ENCODE peak calls at places on chromosomes 3 and 15, in eight cellular contexts. N is gastrocnemius medialis, R is WERI-Rb-1, V is cardiac fibroblast, S is PC-3, U is uterus, F is pancreas, L is fibroblast of pulmonary artery. Q is an unnamed sample.

GRCh38 chr15:26091184-26091583 is 228.1 kb upstream of the ATP10A start:
- DNase-seq in N (no peak), F (no peak), S (peak), L (no peak), R (no peak), V (no peak), U (no peak), Q (no peak)

GRCh38 chr3:142436936-142437585 is 10.8 kb downstream of the XRN1 start:
- DNase-seq in V (no peak), R (no peak), N (no peak), F (no peak), S (no peak), U (no peak), L (no peak), Q (no peak)

GRCh38 chr3:173983353-173983752 is 585.8 kb downstream of the NLGN1 start:
- DNase-seq in U (no peak), S (no peak), R (no peak), L (no peak), N (no peak), V (no peak), F (no peak), Q (peak)

GRCh38 chr3:38147434-38147833 is 9.0 kb downstream of the MYD88 start:
- DNase-seq in R (no peak), S (no peak), L (no peak), V (no peak), F (no peak), U (no peak), N (no peak), Q (no peak)

GRCh38 chr3:24288538-24289236 is 206.0 kb downstream of the THRB start:
- DNase-seq in F (no peak), L (no peak), R (no peak), V (no peak), N (peak), S (no peak), U (peak), Q (peak)

GRCh38 chr3:78736863-78737262 is 1030.9 kb downstream of the ROBO1 start:
- DNase-seq in R (no peak), N (no peak), S (no peak), F (no peak), L (no peak), V (peak), U (no peak), Q (peak)

GRCh38 chr3:50364573-50365079 is 5.3 kb upstream of the TMEM115 start:
- DNase-seq in F (no peak), N (no peak), V (no peak), L (peak), R (no peak), U (no peak), S (no peak), Q (no peak)

GRCh38 chr15:66412213-66412612 is 25.5 kb downstream of the MAP2K1 start:
- DNase-seq in S (no peak), V (no peak), F (no peak), N (no peak), R (no peak), L (no peak), U (no peak), Q (no peak)

GRCh38 chr3:29693863-29694262 is 413.0 kb downstream of the RBMS3 start:
- DNase-seq in U (no peak), R (no peak), L (peak), N (no peak), F (no peak), V (peak), S (peak), Q (peak)

GRCh38 chr3:122001892-122002291 is 20.2 kb downstream of the ILDR1 start:
- DNase-seq in L (no peak), U (no peak), R (no peak), V (no peak), N (no peak), S (no peak), F (no peak), Q (no peak)

GRCh38 chr3:134462236-134463059 is 23.3 kb downstream of the ANAPC13 start:
- DNase-seq in N (no peak), U (no peak), R (no peak), S (no peak), F (no peak), L (peak), V (peak), Q (peak)

GRCh38 chr3:195906865-195907729 is 1.3 kb downstream of the TNK2 start:
- DNase-seq in R (no peak), L (no peak), N (peak), F (no peak), S (peak), V (no peak), U (no peak), Q (no peak)

GRCh38 chr3:44418549-44418948 is 58.9 kb downstream of the ZNF445 start:
- DNase-seq in N (no peak), R (no peak), L (no peak), U (no peak), V (no peak), F (no peak), S (peak), Q (no peak)

GRCh38 chr3:122916084-122916483 is 111.5 kb downstream of the SEMA5B start:
- DNase-seq in U (no peak), F (no peak), L (no peak), N (no peak), R (no peak), V (no peak), S (no peak), Q (no peak)

GRCh38 chr3:42052132-42052866 is 38.9 kb upstream of the TRAK1 start:
- DNase-seq in V (peak), R (no peak), L (peak), S (no peak), F (no peak), N (no peak), U (no peak), Q (peak)

GRCh38 chr15:84818221-84819131 is 1.3 kb downstream of the ALPK3 start:
- DNase-seq in V (peak), R (peak), U (no peak), S (peak), F (peak), N (peak), L (peak), Q (peak)

GRCh38 chr3:34568766-34569165 is 770.3 kb downstream of the PDCD6IP start:
- DNase-seq in F (no peak), L (peak), S (no peak), U (no peak), V (no peak), R (no peak), N (no peak), Q (no peak)

GRCh38 chr3:23805881-23806321 is at the start of gene UBE2E1:
- DNase-seq in N (peak), L (peak), V (peak), S (peak), R (peak), F (peak), U (peak), Q (peak)

GRCh38 chr3:141152130-141152529 is 79.5 kb upstream of the PXYLP1 start:
- DNase-seq in V (no peak), F (no peak), S (no peak), N (no peak), R (no peak), U (no peak), L (no peak), Q (no peak)

GRCh38 chr3:195147649-195148121 is 123.3 kb downstream of the XXYLT1 start:
- DNase-seq in R (no peak), U (peak), S (no peak), V (peak), L (peak), F (no peak), N (peak), Q (peak)

GRCh38 chr15:92430067-92430435 is 36.4 kb downstream of the ST8SIA2 start:
- DNase-seq in N (no peak), S (no peak), L (no peak), V (no peak), F (no peak), U (no peak), R (no peak), Q (peak)

GRCh38 chr15:74616020-74616939 is 644 bp downstream of the CLK3 start:
- DNase-seq in V (peak), L (peak), S (peak), N (peak), F (peak), R (peak), U (peak), Q (peak)

GRCh38 chr15:38961886-38962285 is 397.3 kb upstream of the RASGRP1 start:
- DNase-seq in N (no peak), F (no peak), L (peak), V (peak), U (no peak), R (no peak), S (no peak), Q (peak)

GRCh38 chr3:167732313-167733065 is 2.2 kb downstream of the PDCD10 start:
- DNase-seq in L (no peak), S (peak), V (peak), F (no peak), N (no peak), R (no peak), U (no peak), Q (peak)

GRCh38 chr3:175248832-175249231 is 389.7 kb downstream of the NAALADL2 start:
- DNase-seq in R (no peak), F (no peak), L (no peak), S (no peak), N (no peak), V (no peak), U (no peak), Q (no peak)

DNA sequence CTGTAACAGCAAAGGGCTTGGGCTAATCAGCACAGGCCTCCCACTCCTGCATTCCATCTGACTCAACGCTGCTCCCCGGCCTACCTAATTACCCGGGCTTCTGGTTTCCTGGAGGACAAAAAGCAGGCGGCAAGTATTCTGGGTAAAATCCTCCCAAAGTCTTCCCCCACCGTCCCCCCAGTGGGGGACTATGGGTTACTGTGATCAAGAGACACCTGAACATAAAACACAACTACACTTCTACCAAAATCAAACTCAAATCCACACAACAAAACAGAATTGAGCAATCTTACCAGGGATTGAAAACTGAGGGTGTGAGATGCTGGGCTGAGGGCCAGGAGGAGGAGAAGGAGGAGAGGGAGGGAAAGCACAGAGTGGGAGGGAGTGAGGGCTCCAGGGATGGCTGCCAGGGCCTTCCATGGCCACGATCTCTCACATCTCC is 8.9 kb upstream of the NCKIPSD start:
- DNase-seq in L (peak), R (no peak), N (peak), V (peak), F (peak), U (peak), S (peak), Q (peak)
- H3K4me3 ChIP-seq in L (peak), R (no peak), N (peak), V (peak), F (no peak), U (peak), S (no peak), Q (peak)

GRCh38 chr3:27740854-27741253 is 18.7 kb upstream of the EOMES start:
- DNase-seq in N (no peak), U (no peak), V (no peak), F (no peak), R (no peak), L (no peak), S (no peak), Q (no peak)

GRCh38 chr3:27749640-27750039 is 27.5 kb upstream of the EOMES start:
- DNase-seq in R (no peak), S (no peak), U (no peak), F (no peak), V (no peak), L (no peak), N (no peak), Q (no peak)

GRCh38 chr3:27746838-27747237 is 24.7 kb upstream of the EOMES start:
- DNase-seq in F (no peak), N (no peak), S (no peak), U (no peak), R (no peak), V (no peak), L (no peak), Q (no peak)
- TF ChIP-seq CTCF in F (no peak), N (no peak), S (no peak), U (no peak), R (no peak), V (no peak), L (no peak), Q (no peak)

GRCh38 chr3:127597020-127597771 is 1.0 kb upstream of the MCM2 start:
- DNase-seq in U (no peak), N (no peak), F (no peak), S (no peak), R (peak), V (no peak), L (no peak), Q (no peak)
- H3K4me3 ChIP-seq in U (no peak), N (no peak), F (no peak), S (peak), R (peak), V (no peak), L (no peak), Q (no peak)

DNA sequence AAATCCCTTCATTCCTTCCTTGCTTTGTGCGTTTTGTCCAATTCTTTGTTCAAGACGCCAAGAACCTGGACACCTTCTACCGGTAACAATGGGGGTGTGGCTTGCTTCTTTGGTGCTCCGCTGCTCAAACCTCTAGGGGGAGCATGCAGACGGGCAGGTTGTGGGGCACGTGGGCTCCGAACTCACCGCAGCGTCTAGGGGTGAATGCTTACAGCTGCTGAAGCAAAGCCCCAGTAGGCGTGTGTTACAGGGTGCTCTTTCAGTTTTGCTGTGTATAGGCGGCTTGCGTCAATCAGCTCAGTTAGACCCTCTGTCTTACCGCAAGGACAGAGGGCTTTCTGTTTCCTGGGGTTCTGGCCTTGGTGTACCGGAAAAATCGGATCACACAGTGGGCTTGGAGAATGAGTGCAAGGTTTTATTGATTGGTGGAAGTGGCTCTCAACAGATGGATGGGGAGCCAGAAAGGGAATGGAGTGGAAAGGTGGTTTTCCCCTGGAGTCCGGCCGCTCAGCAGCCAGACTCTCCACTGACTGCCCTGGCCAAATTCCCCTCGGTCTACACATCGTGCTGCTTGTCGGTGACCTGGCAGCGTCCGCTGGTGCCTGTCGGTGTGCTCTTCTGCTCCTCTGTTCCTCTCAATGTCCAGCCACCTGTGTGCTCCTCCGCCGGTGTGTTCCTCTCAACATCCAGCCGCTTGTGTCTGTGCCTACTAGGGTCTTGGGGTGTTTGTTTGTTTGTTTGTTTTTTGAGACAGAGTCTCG is 1.2 kb upstream of the LRRC34 start:
- DNase-seq in F (no peak), S (no peak), R (peak), V (peak), U (no peak), N (no peak), L (peak), Q (peak)
- TF ChIP-seq CTCF in F (no peak), S (no peak), R (peak), V (peak), U (no peak), N (no peak), L (peak), Q (peak)

GRCh38 chr15:48646364-48646763 is 855 bp upstream of the FBN1 start:
- DNase-seq in F (no peak), L (no peak), N (no peak), S (no peak), V (no peak), U (no peak), R (no peak), Q (no peak)
- H3K4me3 ChIP-seq in F (no peak), L (peak), N (peak), S (no peak), V (peak), U (peak), R (peak), Q (peak)

GRCh38 chr3:52385157-52385556 is 59.7 kb downstream of the SEMA3G start:
- DNase-seq in S (peak), R (peak), F (no peak), L (peak), N (no peak), U (no peak), V (peak), Q (peak)
- TF ChIP-seq CTCF in S (peak), R (peak), F (no peak), L (peak), N (no peak), U (no peak), V (peak), Q (peak)

Q was measured in fibroblast of mammary gland.